ENCODE peak calls at places on chromosomes 5 and 9, in six cellular contexts. L is stimulated activated CD4-positive, alpha-beta T cell treated with anti-CD3 and anti-CD28 coated beads, Interleukin-15, amount 100 ng/mL, for 1 hour; O is body of pancreas; C is mesendoderm; V is nephron progenitor cell; J is CD8-positive, alpha-beta T cell. Q is an unnamed sample.

GRCh38 chr9:15373201-15373530 is 49.5 kb upstream of the SNAPC3 start:
- DNase-seq in L (no peak), O (no peak), C (no peak), V (no peak), J (no peak), Q (no peak)

GRCh38 chr9:7146582-7146981 is 388.8 kb downstream of the KDM4C start:
- DNase-seq in L (no peak), O (no peak), C (peak; percentile 73), V (no peak), J (no peak), Q (no peak)

GRCh38 chr9:97938081-97938644 is at the start of gene HEMGN:
- DNase-seq in L (no peak), O (no peak), C (no peak), V (no peak), J (peak; percentile 55), Q (no peak)

GRCh38 chr5:95617057-95617456 is 2.8 kb upstream of the GPR150 start:
- DNase-seq in L (no peak), O (no peak), C (no peak), V (no peak), J (no peak), Q (no peak)

GRCh38 chr9:133225171-133226011 is 16.3 kb upstream of the OBP2B start:
- DNase-seq in L (no peak), O (no peak), C (no peak), V (no peak), J (peak; percentile 36), Q (no peak)

GRCh38 chr5:82332889-82333619 is 54.9 kb upstream of the RPS23 start:
- DNase-seq in L (no peak), O (no peak), C (no peak), V (no peak), J (no peak), Q (no peak)

GRCh38 chr5:79702606-79703380 is 13.2 kb downstream of the CMYA5 start:
- DNase-seq in L (no peak), O (peak; percentile 6), C (peak; percentile 57), V (peak; percentile 41), J (no peak), Q (no peak)

GRCh38 chr9:132622144-132622543 is 39.7 kb downstream of the BARHL1 start:
- DNase-seq in L (no peak), O (no peak), C (no peak), V (no peak), J (no peak), Q (no peak)

GRCh38 chr9:75903785-75904360 is 13.4 kb downstream of the PCSK5 start:
- DNase-seq in L (no peak), O (no peak), C (peak; percentile 78), V (no peak), J (no peak), Q (no peak)

GRCh38 chr5:93598141-93598996 is 15.3 kb downstream of the NR2F1 start:
- DNase-seq in L (no peak), O (no peak), C (no peak), V (peak; percentile 42), J (no peak), Q (no peak)

GRCh38 chr5:36724429-36725332 is 118.3 kb downstream of the SLC1A3 start:
- DNase-seq in L (no peak), O (peak; percentile 58), C (peak; percentile 56), V (no peak), J (peak; percentile 49), Q (no peak)

GRCh38 chr5:172319708-172320441 is 36.3 kb upstream of the UBTD2 start:
- DNase-seq in L (no peak), O (no peak), C (no peak), V (no peak), J (no peak), Q (no peak)

GRCh38 chr9:98333703-98334582 is 78.5 kb upstream of the TBC1D2 start:
- DNase-seq in L (no peak), O (no peak), C (no peak), V (no peak), J (no peak), Q (peak; percentile 43)

GRCh38 chr5:430214-430925 is 12.6 kb upstream of the EXOC3 start:
- DNase-seq in L (no peak), O (no peak), C (no peak), V (no peak), J (no peak), Q (no peak)

GRCh38 chr9:21933865-21934264 is 60.3 kb downstream of the CDKN2A start:
- DNase-seq in L (no peak), O (no peak), C (no peak), V (no peak), J (no peak), Q (no peak)

Q was measured in LNCaP clone FGC.